ENCODE peak calls at places on chromosome 2, in six cellular contexts. One of them, this sample, is unnamed.
A peak's percentile ranks its signal among the peaks of the same experiment; 100 is the strongest.

GRCh38 chr2:230830428-230830827 is 34.3 kb upstream of the ITM2C start:
- DNase-seq in frontal cortex: no peak
- DNase-seq in NCI-H1436: no peak
- DNase-seq in hypothalamus: no peak
- DNase-seq in ovary: no peak
- DNase-seq in islet precursor cell: no peak
- DNase-seq in this sample: no peak

GRCh38 chr2:156356006-156356764 is 23.7 kb upstream of the NR4A2 start:
- DNase-seq in frontal cortex: no peak
- DNase-seq in NCI-H1436: no peak
- DNase-seq in hypothalamus: no peak
- DNase-seq in ovary: no peak
- DNase-seq in islet precursor cell: no peak
- DNase-seq in this sample: no peak

GRCh38 chr2:44549099-44549471 is 187.3 kb downstream of the CAMKMT start:
- DNase-seq in frontal cortex: no peak
- DNase-seq in NCI-H1436: no peak
- DNase-seq in hypothalamus: no peak
- DNase-seq in ovary: no peak
- DNase-seq in islet precursor cell: no peak
- DNase-seq in this sample: no peak

GRCh38 chr2:8697190-8697589 is 15.3 kb downstream of the ID2 start:
- DNase-seq in frontal cortex: no peak
- DNase-seq in NCI-H1436: no peak
- DNase-seq in hypothalamus: no peak
- DNase-seq in ovary: no peak
- DNase-seq in islet precursor cell: no peak
- DNase-seq in this sample: no peak

GRCh38 chr2:134295441-134295840 is 41.6 kb downstream of the MGAT5 start:
- DNase-seq in frontal cortex: no peak
- DNase-seq in NCI-H1436: no peak
- DNase-seq in hypothalamus: no peak
- DNase-seq in ovary: no peak
- DNase-seq in islet precursor cell: no peak
- DNase-seq in this sample: no peak

GRCh38 chr2:190863946-190864345 is 16.7 kb upstream of the GLS start:
- DNase-seq in frontal cortex: no peak
- DNase-seq in NCI-H1436: peak; percentile 91
- DNase-seq in hypothalamus: no peak
- DNase-seq in ovary: no peak
- DNase-seq in islet precursor cell: peak; percentile 74
- DNase-seq in this sample: no peak

GRCh38 chr2:237164474-237165047 is 78.9 kb downstream of the COPS8 start:
- DNase-seq in frontal cortex: no peak
- DNase-seq in NCI-H1436: no peak
- DNase-seq in hypothalamus: no peak
- DNase-seq in ovary: no peak
- DNase-seq in islet precursor cell: no peak
- DNase-seq in this sample: no peak

GRCh38 chr2:127498386-127498785 is 27.9 kb downstream of the IWS1 start:
- DNase-seq in frontal cortex: no peak
- DNase-seq in NCI-H1436: no peak
- DNase-seq in hypothalamus: no peak
- DNase-seq in ovary: no peak
- DNase-seq in islet precursor cell: no peak
- DNase-seq in this sample: no peak

GRCh38 chr2:187982668-187983067 is 309.0 kb upstream of the GULP1 start:
- DNase-seq in frontal cortex: no peak
- DNase-seq in NCI-H1436: no peak
- DNase-seq in hypothalamus: no peak
- DNase-seq in ovary: no peak
- DNase-seq in islet precursor cell: no peak
- DNase-seq in this sample: no peak